ENCODE peak calls at places on chromosome 7, in five cellular contexts. M is ELR; F is activated CD4-positive, alpha-beta T cell treated with anti-CD3 and anti-CD28 coated beads for 1 hour; L is endothelial cell; O is non-pigmented ciliary epithelial cell. U is an unnamed sample.

GRCh38 chr7:39069046-39069445 is 91.3 kb downstream of the POU6F2 start:
- DNase-seq in M (no peak), O (no peak), F (no peak), L (no peak), U (no peak)

GRCh38 chr7:30467275-30467674 is 11.3 kb downstream of the NOD1 start:
- DNase-seq in O (no peak), F (no peak), M (no peak), L (no peak), U (no peak)

GRCh38 chr7:22728416-22729029 is 1.5 kb downstream of the IL6 start:
- DNase-seq in M (peak), O (no peak), F (no peak), L (peak), U (peak)

GRCh38 chr7:87570178-87570577 is 30.5 kb downstream of the ABCB1 start:
- DNase-seq in O (peak), M (peak), F (no peak), L (no peak), U (no peak)

GRCh38 chr7:94449151-94449725 is 54.5 kb downstream of the COL1A2 start:
- DNase-seq in F (no peak), M (peak), O (no peak), L (no peak), U (peak)

GRCh38 chr7:122299935-122300606 is 4.5 kb downstream of the FEZF1 start:
- DNase-seq in F (no peak), O (no peak), M (no peak), L (no peak), U (peak)

GRCh38 chr7:136976504-136977251 is 108.2 kb downstream of the CHRM2 start:
- DNase-seq in L (no peak), M (no peak), O (no peak), F (no peak), U (no peak)

GRCh38 chr7:10412426-10413019 is 561.1 kb upstream of the PHF14 start:
- DNase-seq in L (peak), O (peak), M (peak), F (no peak), U (peak)

GRCh38 chr7:39702133-39702532 is 78.8 kb downstream of the RALA start:
- DNase-seq in L (no peak), F (no peak), M (no peak), O (no peak), U (no peak)

GRCh38 chr7:129222064-129222463 is 2.8 kb upstream of the AHCYL2 start:
- DNase-seq in L (peak), M (no peak), O (no peak), F (no peak), U (peak)

GRCh38 chr7:108972009-108972408 is 402.3 kb downstream of the DNAJB9 start:
- DNase-seq in O (no peak), L (no peak), F (no peak), M (no peak), U (no peak)